ENCODE peak calls at places on chromosomes 2 and 18, in four cellular contexts. G is body of pancreas, M is cardiac muscle cell, F is tibial artery. K is an unnamed sample. For H3K4me1, the result is how much of the 10 kb centered on the place peaks cover.

GRCh38 chr18:6877288-6877687 is 147.8 kb downstream of the ARHGAP28 start:
- DNase-seq in M (no peak), F (no peak), G (no peak), K (no peak)

GRCh38 chr18:56945171-56945863 is 201.6 kb upstream of the BOD1L2 start:
- DNase-seq in M (no peak), F (no peak), G (no peak), K (no peak)

GRCh38 chr2:216559625-216560156 is 61.0 kb downstream of the RPL37A start:
- DNase-seq in M (no peak), F (no peak), G (no peak), K (no peak)

GRCh38 chr18:48879008-48879431 is 71.7 kb downstream of the SMAD7 start:
- DNase-seq in F (no peak), G (peak), M (no peak), K (no peak)

GRCh38 chr18:77052656-77053309 is 79.8 kb downstream of the MBP start:
- DNase-seq in G (no peak), M (no peak), F (peak), K (peak)

GRCh38 chr2:16707014-16707413 is 41.4 kb upstream of the CYRIA start:
- DNase-seq in G (no peak), F (no peak), M (no peak), K (peak)

GRCh38 chr18:76503999-76504398 is 9.0 kb upstream of the ZNF516 start:
- DNase-seq in M (no peak), G (no peak), F (no peak), K (no peak)

GRCh38 chr2:25257032-25257455 is 84.7 kb downstream of the DNMT3A start:
- DNase-seq in F (no peak), M (peak), G (no peak), K (no peak)

GRCh38 chr2:189347540-189347939 is 93.7 kb upstream of the WDR75 start:
- DNase-seq in M (peak), G (peak), F (peak), K (peak)

GRCh38 chr2:98013407-98014042 is 17.8 kb upstream of the TMEM131 start:
- DNase-seq in G (no peak), F (no peak), M (peak), K (no peak)

GRCh38 chr2:25410370-25410769 is 68.6 kb upstream of the DNMT3A start:
- DNase-seq in G (no peak), M (no peak), F (no peak), K (no peak)

GRCh38 chr2:84816426-84817026 is 64.4 kb downstream of the TRABD2A start:
- DNase-seq in M (no peak), F (no peak), G (no peak), K (no peak)

GRCh38 chr2:207049122-207049521 is 109.8 kb downstream of the CPO start:
- DNase-seq in G (no peak), M (no peak), F (no peak), K (no peak)

GRCh38 chr2:169041594-169041993 is 10.5 kb upstream of the ABCB11 start:
- DNase-seq in M (no peak), F (no peak), G (no peak), K (no peak)

GRCh38 chr2:12330916-12331315 is 385.8 kb upstream of the TRIB2 start:
- DNase-seq in F (no peak), M (peak), G (no peak), K (no peak)

GRCh38 chr2:128304715-128305554 is 13.7 kb downstream of the HS6ST1 start:
- DNase-seq in G (peak), F (no peak), M (peak), K (no peak)

GRCh38 chr18:43159091-43159490 is 43.6 kb upstream of the RIT2 start:
- DNase-seq in G (no peak), F (no peak), M (peak), K (no peak)

GRCh38 chr2:98570356-98570755 is 38.0 kb downstream of the COA5 start:
- DNase-seq in F (no peak), M (no peak), G (no peak), K (no peak)

GRCh38 chr2:65072181-65072970 is 16.2 kb downstream of the CEP68 start:
- DNase-seq in F (no peak), M (no peak), G (no peak), K (no peak)
- H3K4me1 ChIP-seq in F (half or more), M (under half), G (under half), K (under half)

GRCh38 chr2:20537423-20538307 is 90.8 kb downstream of the RHOB start:
- DNase-seq in F (no peak), M (no peak), G (no peak), K (no peak)
- H3K4me3 ChIP-seq in F (no peak), M (no peak), G (no peak), K (no peak)

DNA sequence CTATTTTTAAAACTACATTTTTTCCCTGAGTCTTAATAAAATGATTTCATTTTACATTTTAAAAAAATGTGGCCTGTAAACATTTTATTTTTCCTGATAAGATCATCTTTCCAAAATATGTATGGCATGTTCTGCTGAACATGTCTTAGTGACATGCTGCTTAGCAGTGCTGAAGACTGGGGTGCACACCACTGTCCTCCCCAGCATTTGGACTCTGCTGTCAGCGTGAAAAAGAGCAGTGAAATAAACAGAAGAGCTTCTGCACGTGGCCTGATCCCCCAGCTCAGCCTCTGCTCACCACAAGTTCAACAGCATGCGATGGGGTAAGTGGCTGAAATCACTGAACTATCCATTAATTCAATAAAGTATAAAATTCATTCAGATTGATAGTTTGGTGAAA is 81.6 kb upstream of the ZNF521 start:
- DNase-seq in F (no peak), M (no peak), G (no peak), K (no peak)
- H3K4me1 ChIP-seq in F (under half), M (under half), G (under half), K (under half)

DNA sequence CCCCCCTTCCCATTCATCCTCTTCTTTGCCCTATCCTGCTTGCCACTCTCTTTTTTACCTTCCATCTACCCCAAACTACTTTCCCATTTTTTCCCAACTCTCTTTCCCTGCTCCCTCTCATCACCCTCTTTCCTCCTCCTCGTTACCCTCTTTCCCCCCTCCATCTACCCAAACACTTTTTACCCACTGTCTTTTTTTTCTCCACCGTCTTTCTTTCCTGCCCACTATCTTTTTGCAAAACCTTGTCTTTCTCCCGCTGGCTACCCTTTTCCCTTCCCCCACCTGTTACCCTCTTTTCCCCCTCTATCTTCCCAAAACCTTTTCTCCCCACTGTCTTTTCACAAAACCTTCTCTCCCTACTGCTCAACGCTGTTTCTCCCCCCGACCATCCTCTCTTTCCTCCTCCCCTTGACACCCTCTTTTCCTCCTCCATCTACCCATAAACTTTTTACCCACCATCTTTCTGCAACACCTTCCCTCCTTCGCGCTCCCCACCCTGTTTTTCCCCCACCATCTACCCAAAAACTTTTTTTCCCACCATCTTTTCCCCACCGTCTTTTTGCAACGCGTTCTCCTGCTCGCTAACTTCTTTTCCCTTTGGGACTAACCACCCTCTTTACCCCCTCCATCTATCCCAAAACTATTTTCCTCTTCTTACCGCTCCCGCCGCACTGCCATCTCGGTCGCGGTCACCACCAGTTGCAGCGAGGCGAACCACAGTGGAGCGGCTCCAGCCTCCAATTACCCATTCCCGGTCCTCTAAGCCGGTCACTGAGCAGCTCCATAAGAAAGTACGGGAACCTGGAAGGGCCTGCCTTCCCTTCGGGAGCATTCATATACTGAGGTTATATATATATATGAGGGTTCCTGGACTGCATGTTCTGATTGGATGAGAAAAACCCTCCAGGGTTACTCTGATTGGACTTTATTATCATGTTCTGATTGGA is 15.0 kb downstream of the CCDC74A start:
- DNase-seq in G (no peak), M (no peak), F (no peak), K (no peak)
- H3K4me3 ChIP-seq in G (no peak), M (no peak), F (no peak), K (no peak)

DNA sequence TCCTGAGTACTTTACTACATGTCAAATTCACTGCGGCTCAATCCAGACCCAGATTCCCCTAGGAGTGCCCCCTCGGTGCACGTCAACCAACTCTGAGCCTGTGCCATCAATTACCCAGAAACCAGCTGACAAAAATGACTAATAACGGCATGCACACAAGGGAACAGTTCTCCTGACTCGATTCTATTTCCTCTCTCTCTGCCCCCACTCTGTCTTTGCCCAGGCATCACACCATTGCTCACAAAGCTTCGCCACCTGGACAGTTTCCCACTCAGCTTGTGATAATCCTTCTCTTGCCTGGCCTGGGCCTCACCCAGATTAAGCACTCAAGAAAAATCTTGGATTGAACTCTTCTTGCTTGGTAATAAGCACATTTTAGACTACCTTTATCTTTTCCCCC is 115.2 kb upstream of the NDUFV2 start:
- DNase-seq in F (no peak), G (peak), M (peak), K (no peak)
- H3K4me1 ChIP-seq in F (under half), G (under half), M (under half), K (under half)

DNA sequence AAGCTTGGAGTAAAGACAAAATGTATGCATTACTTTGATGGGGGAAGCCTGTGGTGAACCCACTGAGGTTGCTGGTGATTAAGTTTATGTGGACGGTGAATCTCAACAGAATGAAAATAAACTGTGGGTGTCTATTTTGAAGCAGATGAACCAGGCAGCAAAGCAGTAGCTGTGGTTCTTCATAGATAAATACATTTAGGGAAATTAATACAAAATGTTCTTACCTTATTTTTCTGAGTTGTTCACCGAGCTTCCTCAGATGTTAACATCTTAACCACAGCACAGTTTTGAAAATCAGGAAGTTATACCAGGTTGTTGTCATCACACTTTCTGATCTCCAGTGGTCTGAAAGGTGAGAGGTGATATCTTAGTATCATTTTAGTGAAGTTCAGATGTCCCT is 53.9 kb downstream of the NCK2 start:
- DNase-seq in G (no peak), M (no peak), F (no peak), K (peak)
- H3K4me3 ChIP-seq in G (no peak), M (no peak), F (no peak), K (peak)

DNA sequence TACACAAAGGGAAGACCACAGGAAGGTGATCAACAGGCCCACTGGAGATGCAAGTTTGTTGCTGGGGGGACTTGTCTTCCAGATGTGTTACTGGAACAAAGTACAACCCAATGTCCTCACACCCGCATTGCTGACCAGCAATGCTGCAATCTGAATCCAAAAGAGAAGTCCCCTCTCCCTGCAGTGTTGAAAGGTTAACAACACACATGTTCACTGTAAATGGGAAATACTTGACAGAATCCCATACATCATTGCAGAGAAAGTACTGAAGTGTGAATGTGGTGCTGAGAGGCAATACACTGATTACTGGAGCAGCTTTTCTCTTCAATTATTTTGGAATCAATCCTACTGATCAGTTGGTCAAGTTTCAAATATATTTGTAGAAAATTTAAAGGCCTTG is 506.7 kb downstream of the KCNJ3 start:
- DNase-seq in F (no peak), G (no peak), M (no peak), K (no peak)
- H3K4me1 ChIP-seq in F (under half), G (under half), M (under half), K (under half)

DNA sequence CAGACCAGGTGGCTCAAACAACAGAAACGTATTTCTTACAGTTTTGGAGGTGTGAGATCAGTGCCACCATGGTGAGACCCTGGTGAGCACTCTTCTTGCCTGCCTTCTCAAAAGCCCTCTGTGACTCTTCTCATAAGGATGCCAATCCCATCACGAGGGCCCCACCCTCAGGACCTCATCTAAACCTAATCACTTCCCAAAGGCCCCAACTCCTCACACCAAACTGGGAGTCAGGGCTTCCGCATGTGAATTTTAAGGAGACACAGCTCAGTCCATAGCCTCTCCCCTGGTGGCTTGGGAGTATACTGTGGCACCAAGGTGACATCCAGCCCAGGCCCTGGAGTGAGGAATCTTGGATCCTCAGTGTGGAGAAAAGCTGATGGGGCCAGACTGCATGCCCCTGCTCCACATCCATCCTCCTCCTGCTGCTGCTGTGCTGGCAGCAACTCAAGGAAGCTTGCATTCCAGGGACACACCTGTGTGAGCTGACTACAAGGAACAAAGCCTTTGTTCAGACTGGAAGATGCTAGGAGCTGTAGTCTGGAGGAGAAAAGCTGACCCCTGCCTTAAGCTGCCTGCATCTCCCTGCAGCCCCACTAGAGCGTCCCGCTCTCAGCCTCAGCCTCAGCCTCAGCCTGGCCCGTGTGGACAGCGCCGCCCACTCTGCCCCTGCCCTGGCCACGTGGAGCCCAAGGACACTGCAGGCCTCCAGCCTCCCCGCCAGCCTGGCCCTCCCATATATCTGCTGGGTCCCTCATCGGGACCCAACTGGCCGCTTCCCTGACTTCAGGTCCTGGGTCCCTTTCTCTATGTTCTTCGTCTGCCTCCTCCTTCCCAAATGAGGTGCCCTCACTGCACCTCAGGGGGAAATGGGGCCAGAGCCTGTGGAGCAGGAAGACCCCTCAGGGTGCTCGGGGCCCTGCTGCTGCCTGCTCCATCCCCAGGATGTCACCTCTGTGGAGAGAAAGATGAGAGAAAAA is 87.8 kb upstream of the RAB6C start:
- DNase-seq in M (no peak), G (no peak), F (no peak), K (no peak)
- H3K4me3 ChIP-seq in M (no peak), G (no peak), F (no peak), K (no peak)

GRCh38 chr18:62878305-62878704 is 163.0 kb downstream of the PHLPP1 start:
- DNase-seq in G (no peak), M (no peak), F (no peak), K (no peak)

GRCh38 chr18:62877448-62878221 is 162.3 kb downstream of the PHLPP1 start:
- DNase-seq in F (no peak), G (no peak), M (peak), K (no peak)

GRCh38 chr18:62876828-62877227 is 161.5 kb downstream of the PHLPP1 start:
- DNase-seq in M (no peak), G (no peak), F (no peak), K (no peak)

GRCh38 chr18:62875320-62875719 is 160.0 kb downstream of the PHLPP1 start:
- DNase-seq in G (no peak), F (no peak), M (no peak), K (no peak)

GRCh38 chr18:62876106-62876505 is 160.8 kb downstream of the PHLPP1 start:
- DNase-seq in F (no peak), G (no peak), M (no peak), K (no peak)
- H3K4me1 ChIP-seq in F (under half), G (under half), M (under half), K (under half)

K was measured in DND-41.